ENCODE peak calls at places on chromosomes 2 and 18, in seven cellular contexts. L is HFF-Myc, S is right atrium auricular region, M is DMS79, E is Daoy, Z is GM23338, N is GM10248. O is an unnamed sample.

GRCh38 chr18:75422341-75422910 is 5.1 kb downstream of the SMIM21 start:
- DNase-seq in Z (no peak), S (no peak), M (no peak), L (no peak), N (no peak), E (no peak), O (no peak)

GRCh38 chr2:20164734-20165242 is 60.1 kb downstream of the SDC1 start:
- DNase-seq in M (no peak), Z (no peak), E (no peak), N (no peak), L (no peak), S (no peak), O (no peak)

GRCh38 chr2:199469514-199470360 is 12.0 kb upstream of the SATB2 start:
- DNase-seq in N (no peak), S (no peak), Z (peak; percentile 28), E (no peak), M (no peak), L (no peak), O (no peak)

GRCh38 chr2:11788725-11789124 is 42.3 kb downstream of the LPIN1 start:
- DNase-seq in S (no peak), E (no peak), L (no peak), M (no peak), N (no peak), Z (no peak), O (no peak)

GRCh38 chr18:37567061-37567993 is 1.7 kb upstream of the CELF4 start:
- DNase-seq in E (no peak), S (no peak), L (no peak), N (no peak), M (peak; percentile 45), Z (peak; percentile 28), O (no peak)

GRCh38 chr2:222492683-222493082 is 68.3 kb downstream of the SGPP2 start:
- DNase-seq in N (no peak), Z (no peak), E (no peak), S (no peak), L (no peak), M (no peak), O (no peak)

GRCh38 chr2:119541476-119541875 is 2.8 kb upstream of the CFAP221 start:
- DNase-seq in L (no peak), Z (no peak), E (no peak), N (no peak), M (no peak), S (no peak), O (no peak)

GRCh38 chr18:7847988-7848387 is 280.9 kb downstream of the PTPRM start:
- DNase-seq in L (no peak), E (no peak), S (no peak), M (no peak), Z (no peak), N (no peak), O (no peak)

GRCh38 chr2:98759338-98759737 is 28.4 kb upstream of the MGAT4A start:
- DNase-seq in E (no peak), S (no peak), L (no peak), Z (no peak), N (no peak), M (no peak), O (no peak)

GRCh38 chr2:7262608-7263228 is 345.5 kb downstream of the RNF144A start:
- DNase-seq in M (no peak), Z (no peak), S (no peak), E (no peak), L (no peak), N (no peak), O (no peak)

GRCh38 chr2:151862688-151863087 is 34.5 kb upstream of the ARL5A start:
- DNase-seq in Z (no peak), E (no peak), M (peak; percentile 97), N (peak; percentile 76), L (no peak), S (no peak), O (no peak)

GRCh38 chr2:238170386-238171071 is 11.8 kb downstream of the ERFE start:
- DNase-seq in E (no peak), M (no peak), L (no peak), Z (no peak), N (no peak), S (no peak), O (no peak)

GRCh38 chr2:36963106-36963505 is 3.2 kb downstream of the STRN start:
- DNase-seq in M (no peak), L (no peak), N (no peak), S (no peak), Z (peak; percentile 76), E (no peak), O (no peak)

GRCh38 chr2:128301021-128301420 is 17.6 kb downstream of the HS6ST1 start:
- DNase-seq in M (no peak), E (no peak), S (no peak), Z (no peak), N (no peak), L (no peak), O (no peak)

GRCh38 chr2:1455466-1455865 is 42.2 kb downstream of the TPO start:
- DNase-seq in L (peak; percentile 16), M (peak; percentile 38), S (no peak), Z (no peak), E (peak; percentile 52), N (no peak), O (no peak)

GRCh38 chr2:125581561-125581960 is 1074.4 kb upstream of the GYPC start:
- DNase-seq in E (no peak), S (no peak), N (no peak), L (no peak), Z (no peak), M (no peak), O (no peak)

GRCh38 chr2:190713476-190713875 is 64.6 kb downstream of the NAB1 start:
- DNase-seq in N (no peak), Z (no peak), E (no peak), M (no peak), L (no peak), S (no peak), O (no peak)

GRCh38 chr2:58042486-58042970 is 4.1 kb upstream of the VRK2 start:
- DNase-seq in Z (no peak), S (no peak), E (peak; percentile 70), L (peak; percentile 48), N (no peak), M (peak; percentile 6), O (peak; percentile 96)

GRCh38 chr18:42030586-42031182 is 75.7 kb downstream of the PIK3C3 start:
- DNase-seq in L (peak; percentile 2), E (peak; percentile 2), Z (peak; percentile 67), S (no peak), M (no peak), N (no peak), O (peak; percentile 53)

GRCh38 chr2:222424729-222425671 is 657 bp downstream of the SGPP2 start:
- DNase-seq in N (peak; percentile 56), L (no peak), E (no peak), S (no peak), M (no peak), Z (peak; percentile 73), O (no peak)

GRCh38 chr18:3914116-3914515 is 464.1 kb downstream of the TGIF1 start:
- DNase-seq in E (no peak), L (no peak), N (no peak), M (no peak), S (no peak), Z (no peak), O (no peak)

GRCh38 chr2:172445851-172446250 is 18.5 kb downstream of the ITGA6 start:
- DNase-seq in L (no peak), Z (no peak), M (no peak), S (no peak), N (no peak), E (no peak), O (no peak)

GRCh38 chr2:85435986-85436835 is 17.7 kb downstream of the SH2D6 start:
- DNase-seq in M (no peak), Z (peak; percentile 70), S (no peak), E (no peak), L (no peak), N (no peak), O (no peak)

GRCh38 chr2:167134381-167135072 is 246.2 kb downstream of the XIRP2 start:
- DNase-seq in L (no peak), M (no peak), N (no peak), Z (no peak), S (no peak), E (peak; percentile 41), O (no peak)

GRCh38 chr18:4125246-4125938 is 329.7 kb downstream of the DLGAP1 start:
- DNase-seq in Z (peak; percentile 61), M (no peak), S (no peak), N (no peak), L (no peak), E (peak; percentile 43), O (peak; percentile 58)

GRCh38 chr2:188410504-188411235 is 119.0 kb downstream of the GULP1 start:
- DNase-seq in M (no peak), S (no peak), L (no peak), E (no peak), N (no peak), Z (peak; percentile 71), O (no peak)

GRCh38 chr2:170703776-170704476 is 11.2 kb upstream of the SP5 start:
- DNase-seq in S (no peak), N (no peak), M (no peak), E (no peak), Z (peak; percentile 53), L (no peak), O (no peak)

GRCh38 chr2:42010743-42011298 is 37.0 kb upstream of the PKDCC start:
- DNase-seq in E (peak; percentile 88), N (no peak), L (peak; percentile 16), S (no peak), M (no peak), Z (no peak), O (no peak)

GRCh38 chr2:98917031-98917459 is 19.0 kb downstream of the CRACDL start:
- DNase-seq in L (peak; percentile 38), S (no peak), E (peak; percentile 72), N (no peak), Z (no peak), M (peak; percentile 40), O (no peak)

GRCh38 chr18:8948471-8949149 is 153.9 kb upstream of the NDUFV2 start:
- DNase-seq in Z (no peak), S (no peak), M (no peak), E (peak; percentile 60), N (no peak), L (peak; percentile 86), O (no peak)

GRCh38 chr2:46058140-46058539 is 239.1 kb upstream of the EPAS1 start:
- DNase-seq in L (no peak), E (no peak), M (no peak), S (no peak), Z (no peak), N (no peak), O (no peak)

GRCh38 chr18:27750014-27750413 is 426.9 kb downstream of the CDH2 start:
- DNase-seq in Z (peak; percentile 92), L (peak; percentile 21), S (no peak), N (peak; percentile 3), E (peak; percentile 73), M (no peak), O (peak; percentile 75)

GRCh38 chr2:10204326-10205200 is 82.0 kb downstream of the RRM2 start:
- DNase-seq in L (no peak), E (no peak), S (no peak), M (peak; percentile 15), N (no peak), Z (no peak), O (no peak)